ENCODE peak calls at places on chromosomes 3 and 15, in six cellular contexts. E is CD4-positive, alpha-beta T cell; T is stomach; X is GM10248; Q is GM12865; V is lung. S is an unnamed sample.

GRCh38 chr3:177835008-177835407 is 637.7 kb upstream of the TBL1XR1 start:
- DNase-seq in E (no peak), T (no peak), X (no peak), Q (no peak), V (no peak), S (no peak)

GRCh38 chr15:94875550-94875949 is 644.2 kb downstream of the MCTP2 start:
- DNase-seq in E (no peak), T (no peak), X (no peak), Q (no peak), V (no peak), S (no peak)

GRCh38 chr15:26891448-26891881 is 24.6 kb downstream of the GABRA5 start:
- DNase-seq in E (no peak), T (peak), X (peak), Q (peak), V (peak), S (peak)

GRCh38 chr3:184361932-184362667 is 590 bp downstream of the POLR2H start:
- DNase-seq in E (no peak), T (peak), X (peak), Q (peak), V (peak), S (peak)

GRCh38 chr3:124992041-124992440 is 57.5 kb upstream of the MUC13 start:
- DNase-seq in E (no peak), T (no peak), X (no peak), Q (no peak), V (no peak), S (no peak)

GRCh38 chr15:70195808-70196304 is 98.1 kb upstream of the TLE3 start:
- DNase-seq in E (no peak), T (peak), X (no peak), Q (no peak), V (peak), S (no peak)

GRCh38 chr3:155356594-155357370 is 63.3 kb upstream of the STRIT1 start:
- DNase-seq in E (no peak), T (no peak), X (no peak), Q (no peak), V (no peak), S (no peak)

GRCh38 chr3:156535162-156535627 is 19.7 kb downstream of the SSR3 start:
- DNase-seq in E (no peak), T (peak), X (no peak), Q (peak), V (peak), S (peak)

GRCh38 chr3:115927210-115927609 is 303.9 kb downstream of the GAP43 start:
- DNase-seq in E (no peak), T (no peak), X (no peak), Q (no peak), V (no peak), S (no peak)

GRCh38 chr3:115916866-115917265 is 293.6 kb downstream of the GAP43 start:
- DNase-seq in E (no peak), T (no peak), X (no peak), Q (no peak), V (no peak), S (no peak)

GRCh38 chr3:115918900-115919299 is 295.6 kb downstream of the GAP43 start:
- DNase-seq in E (no peak), T (no peak), X (no peak), Q (no peak), V (no peak), S (no peak)

GRCh38 chr3:115921711-115922110 is 298.4 kb downstream of the GAP43 start:
- DNase-seq in E (no peak), T (no peak), X (no peak), Q (no peak), V (no peak), S (no peak)

DNA sequence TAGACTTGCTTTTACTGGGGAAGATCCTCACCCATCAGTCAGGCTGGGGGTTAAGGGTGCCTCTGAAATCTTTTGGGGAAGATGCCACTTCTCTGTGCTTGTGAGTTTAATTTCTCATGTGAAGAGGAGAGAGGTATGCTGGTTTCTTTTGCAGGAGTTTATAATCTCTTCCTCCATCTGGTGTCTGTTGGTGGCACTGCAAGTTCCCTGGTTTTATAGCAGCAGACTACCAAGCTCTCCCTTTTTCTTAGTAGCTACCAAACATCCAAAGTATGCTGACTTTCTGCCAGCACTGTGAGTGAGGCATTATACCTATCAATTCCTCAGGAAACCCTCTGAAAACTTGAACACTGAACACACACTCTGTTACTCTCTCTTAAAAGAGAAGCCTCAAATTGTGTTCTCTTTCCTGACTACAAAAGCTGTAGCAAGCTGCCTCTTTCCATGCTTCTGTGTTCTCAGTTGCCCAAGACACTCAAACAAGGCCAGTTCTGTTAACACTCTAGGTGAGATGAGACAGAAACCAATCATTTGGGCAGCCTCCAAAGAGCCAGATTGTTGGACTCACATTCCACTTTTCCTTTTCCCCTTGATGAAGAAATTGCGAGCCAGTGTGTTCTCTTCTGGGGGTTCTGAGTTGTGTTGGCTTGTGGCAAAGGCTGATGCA is 299.5 kb downstream of the GAP43 start:
- DNase-seq in E (no peak), T (no peak), X (no peak), Q (peak), V (no peak), S (no peak)
- TF ChIP-seq CTCF in E (no peak), T (no peak), X (no peak), Q (peak), V (no peak), S (peak)

GRCh38 chr15:81176291-81176893 is 20.3 kb upstream of the IL16 start:
- DNase-seq in E (no peak), T (no peak), X (no peak), Q (no peak), V (no peak), S (no peak)
- TF ChIP-seq CTCF in E (no peak), T (no peak), X (no peak), Q (no peak), V (no peak), S (no peak)

DNA sequence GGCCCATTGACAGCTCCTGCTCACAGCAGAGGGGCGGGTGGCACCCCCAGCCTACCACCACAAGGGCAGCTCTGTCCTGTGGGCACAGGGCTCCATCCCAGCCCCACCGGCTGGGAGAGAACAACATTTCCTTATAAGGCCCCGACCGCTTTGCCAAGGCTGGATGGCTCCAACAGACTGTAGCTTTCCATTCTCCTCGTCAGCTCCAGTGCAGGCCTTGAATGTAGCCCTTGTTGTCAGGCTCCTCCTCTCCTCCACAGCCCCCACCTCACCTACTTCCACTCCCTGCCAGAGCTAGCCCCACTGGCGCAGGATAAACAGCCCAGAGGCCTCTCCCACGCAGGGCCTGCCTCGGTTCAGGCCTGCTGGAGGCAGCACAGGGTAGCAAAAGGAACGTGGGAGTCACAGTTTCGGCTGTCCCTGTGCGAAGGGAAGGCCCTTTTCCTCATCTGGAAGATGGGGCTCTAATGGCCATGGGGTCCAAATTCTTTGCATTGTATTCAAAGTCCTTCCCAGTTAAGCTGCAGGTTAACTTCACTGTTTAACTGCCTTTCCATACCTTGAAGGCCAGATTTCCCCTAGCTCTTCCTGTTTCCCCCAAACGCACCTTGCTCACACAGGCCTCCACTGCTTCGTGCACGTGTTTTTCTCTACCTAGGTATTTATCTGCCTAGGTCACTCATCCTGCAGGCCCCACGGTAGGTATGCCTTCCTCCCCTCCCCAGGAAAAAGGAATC is 101.6 kb upstream of the LPP start:
- DNase-seq in E (no peak), T (peak), X (no peak), Q (no peak), V (peak), S (peak)
- TF ChIP-seq CTCF in E (no peak), T (peak), X (no peak), Q (no peak), V (no peak), S (no peak)

GRCh38 chr3:47017504-47018268 is 38.2 kb downstream of the NBEAL2 start:
- DNase-seq in E (no peak), T (no peak), X (no peak), Q (no peak), V (no peak), S (no peak)
- TF ChIP-seq CTCF in E (no peak), T (no peak), X (no peak), Q (no peak), V (no peak), S (no peak)

GRCh38 chr3:49460188-49460885 is 9.7 kb upstream of the DAG1 start:
- DNase-seq in E (no peak), T (no peak), X (peak), Q (no peak), V (no peak), S (no peak)

GRCh38 chr3:49453621-49454315 is 16.3 kb upstream of the DAG1 start:
- DNase-seq in E (no peak), T (no peak), X (no peak), Q (no peak), V (no peak), S (no peak)

GRCh38 chr3:49454898-49455681 is 15.0 kb upstream of the DAG1 start:
- DNase-seq in E (no peak), T (no peak), X (no peak), Q (no peak), V (no peak), S (no peak)

GRCh38 chr3:49456417-49456816 is 13.7 kb upstream of the DAG1 start:
- DNase-seq in E (no peak), T (no peak), X (no peak), Q (no peak), V (no peak), S (no peak)

DNA sequence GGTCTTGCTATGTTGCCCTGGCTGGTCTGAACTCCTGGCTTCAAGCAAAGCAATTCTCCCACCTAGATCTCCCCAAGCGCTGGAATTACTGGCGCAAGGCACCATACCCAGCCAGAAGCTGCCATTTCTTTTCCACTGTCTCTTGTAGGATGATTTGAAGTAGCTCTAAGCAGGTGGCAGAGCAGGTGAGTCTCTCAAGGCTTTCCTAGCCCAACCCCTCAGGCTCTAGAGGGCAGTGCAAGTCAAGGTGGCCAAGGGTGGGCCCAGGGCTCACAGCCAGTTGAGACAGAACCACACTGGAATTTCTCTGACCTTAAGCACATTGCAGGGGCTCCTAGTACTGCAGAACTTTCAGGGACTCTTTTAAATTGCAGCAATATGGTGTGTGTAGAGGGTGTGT is 15.6 kb upstream of the DAG1 start:
- DNase-seq in E (no peak), T (peak), X (peak), Q (peak), V (no peak), S (no peak)
- TF ChIP-seq CTCF in E (no peak), T (peak), X (peak), Q (peak), V (no peak), S (no peak)

DNA sequence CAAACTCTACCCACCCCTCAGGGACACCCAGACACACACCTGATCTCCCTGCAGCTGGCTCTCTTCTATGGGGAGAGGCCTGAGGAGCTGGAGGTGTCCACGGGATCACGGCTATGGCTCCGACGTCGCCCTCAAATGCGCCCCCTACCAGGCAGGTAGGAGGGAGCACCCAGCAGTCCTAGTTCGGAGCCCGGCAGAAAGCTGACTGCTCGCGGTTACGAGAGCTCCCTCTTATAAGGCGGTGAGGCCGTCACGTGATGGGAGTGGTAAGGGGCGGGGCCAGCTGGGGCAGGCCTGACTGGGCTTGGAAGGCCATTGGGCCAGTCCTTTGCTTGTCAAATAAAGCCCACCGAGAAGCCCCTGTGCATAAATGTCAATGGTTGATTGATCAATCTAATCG is at the start of gene PRR20G:
- DNase-seq in E (no peak), T (no peak), X (no peak), Q (no peak), V (no peak), S (no peak)
- TF ChIP-seq CTCF in E (no peak), T (no peak), X (no peak), Q (no peak), V (no peak), S (no peak)

GRCh38 chr15:89007989-89008388 is 80.3 kb upstream of the ABHD2 start:
- DNase-seq in E (no peak), T (no peak), X (no peak), Q (no peak), V (no peak), S (no peak)

GRCh38 chr15:89002830-89003229 is 85.4 kb upstream of the ABHD2 start:
- DNase-seq in E (no peak), T (no peak), X (no peak), Q (no peak), V (no peak), S (no peak)

GRCh38 chr15:89002281-89002761 is 85.9 kb upstream of the ABHD2 start:
- DNase-seq in E (no peak), T (no peak), X (peak), Q (peak), V (no peak), S (no peak)

GRCh38 chr15:89004726-89005030 is 83.6 kb upstream of the ABHD2 start:
- DNase-seq in E (no peak), T (no peak), X (no peak), Q (no peak), V (no peak), S (no peak)

DNA sequence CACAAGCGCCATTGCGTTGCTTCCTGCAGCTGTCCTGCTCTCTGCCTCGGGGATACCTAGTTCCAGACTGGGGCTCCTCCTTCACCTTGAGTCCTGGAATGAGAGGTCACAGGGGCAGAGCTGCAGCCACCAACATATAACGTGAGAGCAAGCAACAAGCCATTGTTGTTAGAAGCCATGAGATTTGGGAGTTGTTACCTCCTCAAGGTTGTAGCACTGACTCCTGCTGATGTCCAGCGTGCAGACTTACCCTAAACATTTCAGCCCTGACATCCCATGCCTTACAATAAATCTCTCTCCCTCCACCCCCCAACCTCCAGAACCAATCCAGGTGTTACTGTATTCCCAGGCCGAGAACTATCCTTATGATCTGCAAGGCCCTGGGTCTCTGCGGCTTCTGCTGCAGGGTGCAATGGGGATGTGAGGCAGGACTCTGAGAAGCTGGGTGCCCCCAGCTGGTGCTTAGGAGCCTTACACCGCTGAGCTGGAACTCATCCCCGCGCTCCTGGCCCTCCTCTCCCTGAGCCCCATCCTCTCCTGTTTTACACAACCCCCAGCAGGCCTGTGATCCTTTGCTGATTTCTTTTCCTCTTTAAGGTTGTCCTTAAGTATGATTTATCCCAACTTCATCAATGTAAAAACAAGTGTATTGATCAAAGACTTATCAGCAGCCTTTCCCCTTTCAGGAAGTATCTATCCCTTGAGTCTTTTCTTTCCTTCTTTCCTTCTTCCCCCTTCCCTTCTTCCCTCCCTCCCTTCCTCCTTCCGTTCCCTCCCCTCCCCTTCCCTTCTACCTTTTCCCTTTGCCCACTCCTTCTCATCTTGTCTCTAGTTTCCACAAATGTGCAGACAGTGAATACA is 84.2 kb upstream of the ABHD2 start:
- DNase-seq in E (no peak), T (no peak), X (no peak), Q (peak), V (no peak), S (peak)
- TF ChIP-seq CTCF in E (no peak), T (no peak), X (no peak), Q (peak), V (no peak), S (no peak)

S was measured in mesothelial cell of epicardium.